ENCODE peak calls at places on chromosomes 5 and 9, in six cellular contexts. V is H9, K is IMR-90, G is H1, J is neuronal stem cell, X is trophoblast cell. S is an unnamed sample.

GRCh38 chr5:178234121-178234752 is 1.6 kb upstream of the PHYKPL start:
- DNase-seq in G (no peak), K (no peak), X (no peak), J (no peak), V (no peak), S (no peak)

GRCh38 chr5:179802950-179803562 is 3.6 kb downstream of the MGAT4B start:
- DNase-seq in X (no peak), V (no peak), G (peak; percentile 59), J (no peak), K (no peak), S (no peak)

GRCh38 chr9:116361558-116361957 is 208.0 kb downstream of the PAPPA start:
- DNase-seq in V (no peak), J (no peak), K (no peak), G (no peak), X (no peak), S (no peak)

GRCh38 chr5:140311011-140311467 is 8.1 kb upstream of the PFDN1 start:
- DNase-seq in V (no peak), G (no peak), K (peak; percentile 96), J (no peak), X (peak; percentile 43), S (peak; percentile 64)

GRCh38 chr5:79935992-79936643 is 54.9 kb downstream of the MTX3 start:
- DNase-seq in J (no peak), K (peak; percentile 24), X (no peak), V (no peak), G (no peak), S (peak; percentile 12)

GRCh38 chr5:153159611-153160010 is 330.9 kb upstream of the GRIA1 start:
- DNase-seq in V (no peak), K (no peak), G (no peak), J (no peak), X (peak; percentile 8), S (no peak)

GRCh38 chr5:119367502-119368237 is 11.9 kb downstream of the TNFAIP8 start:
- DNase-seq in J (no peak), X (peak; percentile 44), V (no peak), G (no peak), K (peak; percentile 64), S (no peak)

GRCh38 chr5:38420246-38420645 is 136.2 kb downstream of the LIFR start:
- DNase-seq in J (no peak), V (no peak), K (peak; percentile 51), X (no peak), G (no peak), S (no peak)

GRCh38 chr9:35598863-35599590 is 6.0 kb upstream of the TESK1 start:
- DNase-seq in X (no peak), K (no peak), J (no peak), V (peak; percentile 63), G (no peak), S (no peak)

GRCh38 chr9:70113403-70114022 is 69.9 kb downstream of the MAMDC2 start:
- DNase-seq in G (peak; percentile 65), K (peak; percentile 72), J (peak; percentile 29), X (peak; percentile 69), V (peak; percentile 70), S (peak; percentile 82)

GRCh38 chr9:111621895-111622480 is 9.1 kb upstream of the DNAJC25 start:
- DNase-seq in X (peak; percentile 59), J (no peak), G (no peak), V (no peak), K (peak; percentile 64), S (no peak)

GRCh38 chr9:69376651-69377050 is 51.6 kb downstream of the ENTREP1 start:
- DNase-seq in J (no peak), G (no peak), V (no peak), X (peak; percentile 57), K (peak; percentile 92), S (peak; percentile 76)

GRCh38 chr5:101429241-101429640 is 526.2 kb upstream of the ST8SIA4 start:
- DNase-seq in V (no peak), X (no peak), J (no peak), G (no peak), K (peak; percentile 62), S (no peak)

GRCh38 chr9:111603041-111603440 is 3.6 kb upstream of the PTGR1 start:
- DNase-seq in K (no peak), V (no peak), G (no peak), J (no peak), X (no peak), S (no peak)

GRCh38 chr9:78314953-78315870 is 18.3 kb downstream of the PSAT1 start:
- DNase-seq in X (no peak), K (peak; percentile 65), J (no peak), G (peak; percentile 35), V (no peak), S (no peak)

GRCh38 chr5:162886717-162887116 is 550.7 kb upstream of the CCNG1 start:
- DNase-seq in X (no peak), V (no peak), K (no peak), J (no peak), G (no peak), S (peak; percentile 2)

GRCh38 chr9:2857564-2858198 is 13.8 kb upstream of the PUM3 start:
- DNase-seq in G (peak; percentile 78), V (peak; percentile 55), X (peak; percentile 88), J (peak; percentile 69), K (peak; percentile 66), S (peak; percentile 69)

GRCh38 chr9:35828716-35829083 is at the start of gene FAM221B:
- DNase-seq in X (peak; percentile 10), J (peak; percentile 77), V (peak; percentile 86), G (peak; percentile 87), K (no peak), S (peak; percentile 66)

GRCh38 chr5:69167488-69167845 is 517 bp downstream of the CCNB1 start:
- DNase-seq in G (no peak), J (no peak), V (peak; percentile 31), K (no peak), X (no peak), S (peak; percentile 49)

GRCh38 chr5:171615201-171616001 is 170.2 kb upstream of the SMIM23 start:
- DNase-seq in K (no peak), G (peak; percentile 67), X (peak; percentile 23), V (peak; percentile 81), J (peak; percentile 38), S (peak; percentile 75)

GRCh38 chr9:76595645-76596044 is 136.7 kb downstream of the GCNT1 start:
- DNase-seq in J (no peak), X (peak; percentile 25), V (no peak), G (no peak), K (no peak), S (no peak)

GRCh38 chr5:108184940-108185339 is 197.0 kb downstream of the FBXL17 start:
- DNase-seq in K (no peak), X (no peak), G (no peak), V (no peak), J (no peak), S (no peak)

GRCh38 chr5:173697931-173698579 is 81.6 kb upstream of the BOD1 start:
- DNase-seq in K (no peak), V (no peak), X (no peak), G (no peak), J (no peak), S (no peak)

GRCh38 chr9:122865300-122865699 is 36.9 kb upstream of the PDCL start:
- DNase-seq in G (no peak), V (no peak), J (no peak), K (no peak), X (no peak), S (no peak)

GRCh38 chr9:122857810-122858209 is 29.4 kb upstream of the PDCL start:
- DNase-seq in X (no peak), G (no peak), K (no peak), V (no peak), J (no peak), S (no peak)

GRCh38 chr9:122866079-122866478 is 37.7 kb upstream of the PDCL start:
- DNase-seq in J (no peak), V (no peak), X (no peak), K (no peak), G (no peak), S (no peak)

DNA sequence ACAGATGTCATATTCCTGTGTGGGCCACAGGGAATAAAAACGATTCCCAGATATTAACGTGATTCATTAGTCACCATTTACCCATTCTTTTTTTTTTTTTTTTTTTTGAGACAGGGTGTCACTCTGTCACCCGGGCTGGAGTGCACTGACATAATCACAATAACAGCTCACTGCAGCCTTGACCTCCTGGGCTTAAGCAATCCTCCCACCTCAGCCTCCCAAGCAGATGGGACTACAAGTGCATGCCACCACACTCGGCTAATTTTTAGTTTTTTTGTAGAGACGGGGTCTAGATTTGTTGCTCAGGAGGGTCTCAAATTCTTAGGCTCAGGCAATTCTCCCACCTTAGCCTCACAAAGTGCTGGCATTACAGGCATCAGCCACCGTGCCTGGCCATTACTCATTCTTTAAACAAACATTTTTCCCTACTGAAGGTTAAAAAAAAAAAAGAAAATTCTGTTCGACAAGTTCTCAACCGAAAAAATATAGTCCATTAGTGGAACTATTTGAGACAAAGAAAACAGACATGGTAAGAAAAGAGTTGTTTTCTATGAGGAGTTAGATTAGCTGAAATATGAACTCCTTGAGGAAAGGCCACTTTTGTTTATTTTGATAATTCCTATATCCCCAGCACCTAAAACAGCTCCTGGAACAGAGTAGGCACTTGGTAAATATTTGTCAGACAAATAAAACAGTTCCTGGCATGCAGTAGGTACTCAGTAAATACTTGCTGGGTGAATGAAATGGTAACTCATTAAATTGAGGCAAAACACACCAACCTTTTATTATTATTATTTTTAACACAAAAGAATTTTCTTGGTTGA is 32.1 kb upstream of the PDCL start:
- DNase-seq in G (no peak), K (no peak), J (no peak), V (no peak), X (no peak), S (no peak)
- H2BK5ac ChIP-seq in G (no peak overlapping the region), K (no peak overlapping the region), J (no peak overlapping the region), V (no peak overlapping the region), X (no peak overlapping the region), S (no peak overlapping the region)

GRCh38 chr9:136714876-136715239 is 2.5 kb downstream of the DIPK1B start:
- DNase-seq in K (no peak), G (no peak), J (no peak), V (no peak), X (no peak), S (no peak)
- H2BK5ac ChIP-seq in K (no peak overlapping the region), G (no peak overlapping the region), J (peak overlapping the region; percentile 48), V (no peak overlapping the region), X (no peak overlapping the region), S (no peak overlapping the region)

GRCh38 chr9:90642570-90643539 is at the start of gene DIRAS2:
- DNase-seq in G (peak; percentile 83), J (peak; percentile 60), X (peak; percentile 56), K (peak; percentile 43), V (peak; percentile 79), S (peak; percentile 81)
- H2BK5ac ChIP-seq in G (no peak within 1 kb of the TSS), J (no peak within 1 kb of the TSS), X (no peak within 1 kb of the TSS), K (no peak within 1 kb of the TSS), V (no peak within 1 kb of the TSS), S (no peak within 1 kb of the TSS)

DNA sequence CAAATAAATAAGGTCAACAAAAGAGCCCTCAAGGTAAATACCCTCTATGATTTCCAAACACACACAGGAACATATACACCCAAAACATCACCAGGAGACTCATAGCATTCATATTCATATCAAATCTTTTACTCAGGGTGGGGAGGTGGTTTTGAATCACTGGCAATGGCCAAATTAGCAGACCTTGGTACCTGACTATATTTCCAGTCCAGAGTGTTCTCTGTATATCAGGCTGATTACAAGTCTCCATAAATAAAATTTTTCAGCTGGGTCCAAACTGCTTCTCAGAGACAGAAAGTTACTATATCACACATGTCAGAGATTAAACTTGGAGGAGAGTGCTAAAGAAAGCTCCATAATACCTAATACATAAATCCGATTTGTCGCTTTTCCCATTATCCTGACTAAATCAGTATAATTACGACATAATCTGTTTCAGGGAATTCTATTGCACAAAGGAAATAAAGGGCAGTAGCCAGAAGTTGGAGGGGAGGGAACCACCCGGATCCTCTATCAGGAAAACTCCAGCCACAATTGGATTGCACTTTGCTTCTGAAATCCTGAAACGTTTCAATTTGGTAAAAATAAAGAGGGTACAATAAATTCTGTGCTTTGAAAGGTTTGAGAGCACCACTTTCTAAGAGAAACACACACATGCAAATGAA is 7.0 kb upstream of the GOLGA1 start:
- DNase-seq in J (no peak), G (no peak), K (no peak), X (no peak), V (no peak), S (no peak)
- H2BK5ac ChIP-seq in J (no peak overlapping the region), G (no peak overlapping the region), K (no peak overlapping the region), X (no peak overlapping the region), V (no peak overlapping the region), S (no peak overlapping the region)

GRCh38 chr5:30505014-30505886 is 688.2 kb upstream of the CDH6 start:
- DNase-seq in J (peak; percentile 37), G (no peak), X (no peak), K (peak; percentile 64), V (no peak), S (peak; percentile 73)
- H2BK5ac ChIP-seq in J (no peak overlapping the region), G (no peak overlapping the region), X (no peak overlapping the region), K (no peak overlapping the region), V (no peak overlapping the region), S (no peak overlapping the region)